ENCODE peak calls at places on chromosomes 13 and 19, in seven cellular contexts. One of them, this sample, is unnamed.

GRCh38 chr19:16938211-16938610 is 49.4 kb downstream of the F2RL3 start:
- DNase-seq in heart right ventricle: no peak
- DNase-seq in stimulated activated CD4-positive, alpha-beta T cell treated with anti-CD3 and anti-CD28 coated beads, Interleukin-2, amount 100 ng/mL, for 48 hours: no peak
- DNase-seq in non-pigmented ciliary epithelial cell: no peak
- DNase-seq in RCC 7860: no peak
- DNase-seq in activated CD4-positive, alpha-beta T cell treated with anti-CD3 and anti-CD28 coated beads, Interleukin-2, amount 10 ng/mL, durations not matched to agents 7 days and 5 days: no peak
- DNase-seq in gastrocnemius medialis: no peak
- DNase-seq in this sample: no peak

GRCh38 chr19:23799321-23799720 is 40.6 kb upstream of the ZNF681 start:
- DNase-seq in heart right ventricle: no peak
- DNase-seq in stimulated activated CD4-positive, alpha-beta T cell treated with anti-CD3 and anti-CD28 coated beads, Interleukin-2, amount 100 ng/mL, for 48 hours: no peak
- DNase-seq in non-pigmented ciliary epithelial cell: no peak
- DNase-seq in RCC 7860: no peak
- DNase-seq in activated CD4-positive, alpha-beta T cell treated with anti-CD3 and anti-CD28 coated beads, Interleukin-2, amount 10 ng/mL, durations not matched to agents 7 days and 5 days: peak; percentile 73
- DNase-seq in gastrocnemius medialis: no peak
- DNase-seq in this sample: no peak

GRCh38 chr13:43016226-43016625 is 7.2 kb upstream of the DNAJC15 start:
- DNase-seq in heart right ventricle: no peak
- DNase-seq in stimulated activated CD4-positive, alpha-beta T cell treated with anti-CD3 and anti-CD28 coated beads, Interleukin-2, amount 100 ng/mL, for 48 hours: no peak
- DNase-seq in non-pigmented ciliary epithelial cell: no peak
- DNase-seq in RCC 7860: no peak
- DNase-seq in activated CD4-positive, alpha-beta T cell treated with anti-CD3 and anti-CD28 coated beads, Interleukin-2, amount 10 ng/mL, durations not matched to agents 7 days and 5 days: no peak
- DNase-seq in gastrocnemius medialis: no peak
- DNase-seq in this sample: no peak

GRCh38 chr13:54433511-54434206 is 1405.0 kb downstream of the OLFM4 start:
- DNase-seq in heart right ventricle: no peak
- DNase-seq in stimulated activated CD4-positive, alpha-beta T cell treated with anti-CD3 and anti-CD28 coated beads, Interleukin-2, amount 100 ng/mL, for 48 hours: no peak
- DNase-seq in non-pigmented ciliary epithelial cell: no peak
- DNase-seq in RCC 7860: no peak
- DNase-seq in activated CD4-positive, alpha-beta T cell treated with anti-CD3 and anti-CD28 coated beads, Interleukin-2, amount 10 ng/mL, durations not matched to agents 7 days and 5 days: no peak
- DNase-seq in gastrocnemius medialis: no peak
- DNase-seq in this sample: no peak

GRCh38 chr13:99398916-99399622 is 91.9 kb upstream of the GPR183 start:
- DNase-seq in heart right ventricle: no peak
- DNase-seq in stimulated activated CD4-positive, alpha-beta T cell treated with anti-CD3 and anti-CD28 coated beads, Interleukin-2, amount 100 ng/mL, for 48 hours: no peak
- DNase-seq in non-pigmented ciliary epithelial cell: no peak
- DNase-seq in RCC 7860: no peak
- DNase-seq in activated CD4-positive, alpha-beta T cell treated with anti-CD3 and anti-CD28 coated beads, Interleukin-2, amount 10 ng/mL, durations not matched to agents 7 days and 5 days: no peak
- DNase-seq in gastrocnemius medialis: no peak
- DNase-seq in this sample: no peak

GRCh38 chr19:2690856-2691255 is 11.6 kb downstream of the GNG7 start:
- DNase-seq in heart right ventricle: no peak
- DNase-seq in stimulated activated CD4-positive, alpha-beta T cell treated with anti-CD3 and anti-CD28 coated beads, Interleukin-2, amount 100 ng/mL, for 48 hours: no peak
- DNase-seq in non-pigmented ciliary epithelial cell: no peak
- DNase-seq in RCC 7860: no peak
- DNase-seq in activated CD4-positive, alpha-beta T cell treated with anti-CD3 and anti-CD28 coated beads, Interleukin-2, amount 10 ng/mL, durations not matched to agents 7 days and 5 days: no peak
- DNase-seq in gastrocnemius medialis: no peak
- DNase-seq in this sample: no peak

GRCh38 chr19:35301961-35302360 is 10.0 kb downstream of the MAG start:
- DNase-seq in heart right ventricle: no peak
- DNase-seq in stimulated activated CD4-positive, alpha-beta T cell treated with anti-CD3 and anti-CD28 coated beads, Interleukin-2, amount 100 ng/mL, for 48 hours: no peak
- DNase-seq in non-pigmented ciliary epithelial cell: no peak
- DNase-seq in RCC 7860: no peak
- DNase-seq in activated CD4-positive, alpha-beta T cell treated with anti-CD3 and anti-CD28 coated beads, Interleukin-2, amount 10 ng/mL, durations not matched to agents 7 days and 5 days: no peak
- DNase-seq in gastrocnemius medialis: no peak
- DNase-seq in this sample: no peak

GRCh38 chr13:113297370-113297871 is 382 bp downstream of the LAMP1 start:
- DNase-seq in heart right ventricle: no peak
- DNase-seq in stimulated activated CD4-positive, alpha-beta T cell treated with anti-CD3 and anti-CD28 coated beads, Interleukin-2, amount 100 ng/mL, for 48 hours: peak; percentile 21
- DNase-seq in non-pigmented ciliary epithelial cell: no peak
- DNase-seq in RCC 7860: no peak
- DNase-seq in activated CD4-positive, alpha-beta T cell treated with anti-CD3 and anti-CD28 coated beads, Interleukin-2, amount 10 ng/mL, durations not matched to agents 7 days and 5 days: peak; percentile 56
- DNase-seq in gastrocnemius medialis: no peak
- DNase-seq in this sample: no peak

GRCh38 chr13:51783432-51784094 is 20.4 kb downstream of the DHRS12 start:
- DNase-seq in heart right ventricle: no peak
- DNase-seq in stimulated activated CD4-positive, alpha-beta T cell treated with anti-CD3 and anti-CD28 coated beads, Interleukin-2, amount 100 ng/mL, for 48 hours: no peak
- DNase-seq in non-pigmented ciliary epithelial cell: no peak
- DNase-seq in RCC 7860: no peak
- DNase-seq in activated CD4-positive, alpha-beta T cell treated with anti-CD3 and anti-CD28 coated beads, Interleukin-2, amount 10 ng/mL, durations not matched to agents 7 days and 5 days: no peak
- DNase-seq in gastrocnemius medialis: no peak
- DNase-seq in this sample: no peak

GRCh38 chr19:47625650-47626049 is 16.7 kb downstream of the BICRA start:
- DNase-seq in heart right ventricle: no peak
- DNase-seq in stimulated activated CD4-positive, alpha-beta T cell treated with anti-CD3 and anti-CD28 coated beads, Interleukin-2, amount 100 ng/mL, for 48 hours: no peak
- DNase-seq in non-pigmented ciliary epithelial cell: no peak
- DNase-seq in RCC 7860: no peak
- DNase-seq in activated CD4-positive, alpha-beta T cell treated with anti-CD3 and anti-CD28 coated beads, Interleukin-2, amount 10 ng/mL, durations not matched to agents 7 days and 5 days: no peak
- DNase-seq in gastrocnemius medialis: no peak
- DNase-seq in this sample: no peak

GRCh38 chr19:409515-410242 is 732 bp upstream of the C2CD4C start:
- DNase-seq in heart right ventricle: no peak
- DNase-seq in stimulated activated CD4-positive, alpha-beta T cell treated with anti-CD3 and anti-CD28 coated beads, Interleukin-2, amount 100 ng/mL, for 48 hours: no peak
- DNase-seq in non-pigmented ciliary epithelial cell: no peak
- DNase-seq in RCC 7860: no peak
- DNase-seq in activated CD4-positive, alpha-beta T cell treated with anti-CD3 and anti-CD28 coated beads, Interleukin-2, amount 10 ng/mL, durations not matched to agents 7 days and 5 days: no peak
- DNase-seq in gastrocnemius medialis: no peak
- DNase-seq in this sample: no peak

GRCh38 chr19:53554804-53555203 is 16.9 kb downstream of the ZNF331 start:
- DNase-seq in heart right ventricle: no peak
- DNase-seq in stimulated activated CD4-positive, alpha-beta T cell treated with anti-CD3 and anti-CD28 coated beads, Interleukin-2, amount 100 ng/mL, for 48 hours: no peak
- DNase-seq in non-pigmented ciliary epithelial cell: no peak
- DNase-seq in RCC 7860: no peak
- DNase-seq in activated CD4-positive, alpha-beta T cell treated with anti-CD3 and anti-CD28 coated beads, Interleukin-2, amount 10 ng/mL, durations not matched to agents 7 days and 5 days: no peak
- DNase-seq in gastrocnemius medialis: no peak
- DNase-seq in this sample: peak; percentile 52

GRCh38 chr13:48686810-48687209 is 33.1 kb downstream of the CYSLTR2 start:
- DNase-seq in heart right ventricle: no peak
- DNase-seq in stimulated activated CD4-positive, alpha-beta T cell treated with anti-CD3 and anti-CD28 coated beads, Interleukin-2, amount 100 ng/mL, for 48 hours: no peak
- DNase-seq in non-pigmented ciliary epithelial cell: no peak
- DNase-seq in RCC 7860: no peak
- DNase-seq in activated CD4-positive, alpha-beta T cell treated with anti-CD3 and anti-CD28 coated beads, Interleukin-2, amount 10 ng/mL, durations not matched to agents 7 days and 5 days: no peak
- DNase-seq in gastrocnemius medialis: no peak
- DNase-seq in this sample: no peak

GRCh38 chr13:41284512-41285288 is 21.3 kb upstream of the MTRF1 start:
- DNase-seq in heart right ventricle: no peak
- DNase-seq in stimulated activated CD4-positive, alpha-beta T cell treated with anti-CD3 and anti-CD28 coated beads, Interleukin-2, amount 100 ng/mL, for 48 hours: no peak
- DNase-seq in non-pigmented ciliary epithelial cell: peak; percentile 78
- DNase-seq in RCC 7860: peak; percentile 77
- DNase-seq in activated CD4-positive, alpha-beta T cell treated with anti-CD3 and anti-CD28 coated beads, Interleukin-2, amount 10 ng/mL, durations not matched to agents 7 days and 5 days: no peak
- DNase-seq in gastrocnemius medialis: no peak
- DNase-seq in this sample: no peak

GRCh38 chr19:33841685-33842084 is 45.0 kb downstream of the KCTD15 start:
- DNase-seq in heart right ventricle: no peak
- DNase-seq in stimulated activated CD4-positive, alpha-beta T cell treated with anti-CD3 and anti-CD28 coated beads, Interleukin-2, amount 100 ng/mL, for 48 hours: no peak
- DNase-seq in non-pigmented ciliary epithelial cell: no peak
- DNase-seq in RCC 7860: no peak
- DNase-seq in activated CD4-positive, alpha-beta T cell treated with anti-CD3 and anti-CD28 coated beads, Interleukin-2, amount 10 ng/mL, durations not matched to agents 7 days and 5 days: no peak
- DNase-seq in gastrocnemius medialis: no peak
- DNase-seq in this sample: no peak

GRCh38 chr19:18349524-18350128 is 9.2 kb downstream of the PGPEP1 start:
- DNase-seq in heart right ventricle: peak; percentile 48
- DNase-seq in stimulated activated CD4-positive, alpha-beta T cell treated with anti-CD3 and anti-CD28 coated beads, Interleukin-2, amount 100 ng/mL, for 48 hours: peak; percentile 32
- DNase-seq in non-pigmented ciliary epithelial cell: no peak
- DNase-seq in RCC 7860: peak; percentile 13
- DNase-seq in activated CD4-positive, alpha-beta T cell treated with anti-CD3 and anti-CD28 coated beads, Interleukin-2, amount 10 ng/mL, durations not matched to agents 7 days and 5 days: peak; percentile 32
- DNase-seq in gastrocnemius medialis: no peak
- DNase-seq in this sample: peak; percentile 73

GRCh38 chr13:41311607-41312500 is 787 bp downstream of the NAA16 start:
- DNase-seq in heart right ventricle: peak; percentile 32
- DNase-seq in stimulated activated CD4-positive, alpha-beta T cell treated with anti-CD3 and anti-CD28 coated beads, Interleukin-2, amount 100 ng/mL, for 48 hours: peak; percentile 37
- DNase-seq in non-pigmented ciliary epithelial cell: no peak
- DNase-seq in RCC 7860: peak; percentile 10
- DNase-seq in activated CD4-positive, alpha-beta T cell treated with anti-CD3 and anti-CD28 coated beads, Interleukin-2, amount 10 ng/mL, durations not matched to agents 7 days and 5 days: peak; percentile 55
- DNase-seq in gastrocnemius medialis: peak; percentile 49
- DNase-seq in this sample: peak; percentile 64

GRCh38 chr19:719081-719512 is 10.4 kb downstream of the PALM start:
- DNase-seq in heart right ventricle: no peak
- DNase-seq in stimulated activated CD4-positive, alpha-beta T cell treated with anti-CD3 and anti-CD28 coated beads, Interleukin-2, amount 100 ng/mL, for 48 hours: no peak
- DNase-seq in non-pigmented ciliary epithelial cell: no peak
- DNase-seq in RCC 7860: no peak
- DNase-seq in activated CD4-positive, alpha-beta T cell treated with anti-CD3 and anti-CD28 coated beads, Interleukin-2, amount 10 ng/mL, durations not matched to agents 7 days and 5 days: no peak
- DNase-seq in gastrocnemius medialis: peak; percentile 55
- DNase-seq in this sample: peak; percentile 85